ENCODE peak calls at places on chromosomes 3 and 15, in seven cellular contexts. One of them, this sample, is unnamed.

GRCh38 chr15:31585231-31585630 is 258.6 kb downstream of the KLF13 start:
- DNase-seq in Calu3: no peak
- DNase-seq in NCI-H1105 treated with DMSO at 0.1 percent for 48 hours: no peak
- DNase-seq in SK-MEL-5: no peak
- DNase-seq in H7: no peak
- DNase-seq in SW 1271: no peak
- DNase-seq in omental fat pad: no peak
- DNase-seq in this sample: no peak

GRCh38 chr3:66381621-66382020 is 119.2 kb downstream of the LRIG1 start:
- DNase-seq in SW 1271: no peak
- DNase-seq in Calu3: no peak
- DNase-seq in omental fat pad: no peak
- DNase-seq in NCI-H1105 treated with DMSO at 0.1 percent for 48 hours: no peak
- DNase-seq in SK-MEL-5: no peak
- DNase-seq in H7: no peak
- DNase-seq in this sample: no peak

GRCh38 chr15:29821416-29822099 is 710 bp downstream of the TJP1 start:
- DNase-seq in SK-MEL-5: peak
- DNase-seq in NCI-H1105 treated with DMSO at 0.1 percent for 48 hours: peak
- DNase-seq in Calu3: peak
- DNase-seq in H7: peak
- DNase-seq in SW 1271: peak
- DNase-seq in omental fat pad: no peak
- DNase-seq in this sample: peak

GRCh38 chr3:149373235-149374125 is 4.0 kb downstream of the TM4SF1 start:
- DNase-seq in NCI-H1105 treated with DMSO at 0.1 percent for 48 hours: no peak
- DNase-seq in SW 1271: peak
- DNase-seq in Calu3: no peak
- DNase-seq in H7: no peak
- DNase-seq in omental fat pad: no peak
- DNase-seq in SK-MEL-5: no peak
- DNase-seq in this sample: no peak

GRCh38 chr3:73618461-73618860 is 6.3 kb downstream of the PDZRN3 start:
- DNase-seq in NCI-H1105 treated with DMSO at 0.1 percent for 48 hours: no peak
- DNase-seq in omental fat pad: no peak
- DNase-seq in SK-MEL-5: no peak
- DNase-seq in SW 1271: no peak
- DNase-seq in Calu3: no peak
- DNase-seq in H7: no peak
- DNase-seq in this sample: no peak

GRCh38 chr3:13713396-13713795 is 164.5 kb downstream of the FBLN2 start:
- DNase-seq in omental fat pad: no peak
- DNase-seq in SW 1271: no peak
- DNase-seq in Calu3: no peak
- DNase-seq in SK-MEL-5: no peak
- DNase-seq in NCI-H1105 treated with DMSO at 0.1 percent for 48 hours: no peak
- DNase-seq in H7: no peak
- DNase-seq in this sample: no peak

GRCh38 chr3:141093397-141093796 is 42.2 kb downstream of the SPSB4 start:
- DNase-seq in SK-MEL-5: no peak
- DNase-seq in SW 1271: no peak
- DNase-seq in omental fat pad: no peak
- DNase-seq in Calu3: no peak
- DNase-seq in NCI-H1105 treated with DMSO at 0.1 percent for 48 hours: no peak
- DNase-seq in H7: no peak
- DNase-seq in this sample: no peak

GRCh38 chr3:32865364-32865763 is 47.6 kb downstream of the TRIM71 start:
- DNase-seq in SK-MEL-5: no peak
- DNase-seq in SW 1271: no peak
- DNase-seq in omental fat pad: no peak
- DNase-seq in H7: no peak
- DNase-seq in Calu3: no peak
- DNase-seq in NCI-H1105 treated with DMSO at 0.1 percent for 48 hours: no peak
- DNase-seq in this sample: no peak

GRCh38 chr3:137764001-137764433 is at the start of gene SOX14:
- DNase-seq in Calu3: peak
- DNase-seq in SW 1271: no peak
- DNase-seq in NCI-H1105 treated with DMSO at 0.1 percent for 48 hours: peak
- DNase-seq in H7: peak
- DNase-seq in omental fat pad: no peak
- DNase-seq in SK-MEL-5: no peak
- DNase-seq in this sample: peak

GRCh38 chr3:151431940-151432339 is 28.9 kb downstream of the IGSF10 start:
- DNase-seq in H7: no peak
- DNase-seq in Calu3: peak
- DNase-seq in SW 1271: no peak
- DNase-seq in omental fat pad: no peak
- DNase-seq in NCI-H1105 treated with DMSO at 0.1 percent for 48 hours: no peak
- DNase-seq in SK-MEL-5: no peak
- DNase-seq in this sample: no peak

GRCh38 chr3:108494862-108495531 is 15.4 kb downstream of the MYH15 start:
- DNase-seq in SW 1271: no peak
- DNase-seq in omental fat pad: no peak
- DNase-seq in Calu3: no peak
- DNase-seq in NCI-H1105 treated with DMSO at 0.1 percent for 48 hours: peak
- DNase-seq in SK-MEL-5: no peak
- DNase-seq in H7: no peak
- DNase-seq in this sample: no peak

GRCh38 chr3:140597792-140598191 is 80.1 kb upstream of the TRIM42 start:
- DNase-seq in H7: no peak
- DNase-seq in Calu3: no peak
- DNase-seq in SK-MEL-5: no peak
- DNase-seq in SW 1271: no peak
- DNase-seq in NCI-H1105 treated with DMSO at 0.1 percent for 48 hours: peak
- DNase-seq in omental fat pad: no peak
- DNase-seq in this sample: no peak

GRCh38 chr3:107943860-107944543 is 146.8 kb downstream of the CD47 start:
- DNase-seq in NCI-H1105 treated with DMSO at 0.1 percent for 48 hours: no peak
- DNase-seq in SK-MEL-5: no peak
- DNase-seq in H7: no peak
- DNase-seq in omental fat pad: no peak
- DNase-seq in SW 1271: no peak
- DNase-seq in Calu3: no peak
- DNase-seq in this sample: no peak